ENCODE peak calls at places on chromosomes 16 and 17, in four cellular contexts. R, Z, T and S are unnamed samples.

GRCh38 chr17:49015179-49015923 is 18.2 kb downstream of the IGF2BP1 start:
- DNase-seq in R (no peak), Z (peak), T (no peak), S (no peak)

GRCh38 chr16:85945424-85945751 is 46.4 kb downstream of the IRF8 start:
- DNase-seq in R (no peak), Z (no peak), T (no peak), S (no peak)

GRCh38 chr17:80845863-80846671 is 145.6 kb upstream of the CHMP6 start:
- DNase-seq in R (no peak), Z (no peak), T (peak), S (peak)

GRCh38 chr17:17921192-17922082 is 50.8 kb downstream of the TOM1L2 start:
- DNase-seq in R (no peak), Z (peak), T (no peak), S (no peak)

GRCh38 chr16:138049-138417 is 440 bp downstream of the NPRL3 start:
- DNase-seq in R (no peak), Z (peak), T (no peak), S (no peak)

GRCh38 chr17:31425646-31426045 is 34.2 kb downstream of the RAB11FIP4 start:
- DNase-seq in R (no peak), Z (no peak), T (no peak), S (no peak)

GRCh38 chr17:50834126-50834785 is 1.1 kb upstream of the WFIKKN2 start:
- DNase-seq in R (no peak), Z (peak), T (no peak), S (no peak)

GRCh38 chr17:8392674-8393469 is 4.8 kb downstream of the RNF222 start:
- DNase-seq in R (no peak), Z (no peak), T (no peak), S (no peak)

GRCh38 chr17:82685291-82685690 is 13.2 kb downstream of the RAB40B start:
- DNase-seq in R (no peak), Z (no peak), T (no peak), S (no peak)

GRCh38 chr16:75256059-75256870 is 4.8 kb upstream of the BCAR1 start:
- DNase-seq in R (peak), Z (peak), T (no peak), S (peak)

GRCh38 chr17:35299108-35299507 is 56.2 kb downstream of the SLFN5 start:
- DNase-seq in R (no peak), Z (no peak), T (no peak), S (peak)

GRCh38 chr16:80347900-80348299 is 192.9 kb upstream of the DYNLRB2 start:
- DNase-seq in R (peak), Z (no peak), T (no peak), S (no peak)

GRCh38 chr17:2070241-2071023 is 15.5 kb downstream of the HIC1 start:
- DNase-seq in R (peak), Z (peak), T (no peak), S (no peak)

GRCh38 chr16:1533443-1533951 is at the start of gene TMEM204:
- DNase-seq in R (no peak), Z (no peak), T (peak), S (no peak)

GRCh38 chr17:48335858-48336500 is 94.0 kb downstream of the SKAP1 start:
- DNase-seq in R (no peak), Z (no peak), T (no peak), S (no peak)

GRCh38 chr17:55632893-55633292 is 89.8 kb downstream of the TMEM100 start:
- DNase-seq in R (no peak), Z (no peak), T (no peak), S (no peak)

GRCh38 chr16:17277981-17278381 is 192.8 kb downstream of the XYLT1 start:
- DNase-seq in R (no peak), Z (peak), T (peak), S (no peak)
- TF ChIP-seq CTCF in R (peak), Z (peak), T (peak), S (peak)

DNA sequence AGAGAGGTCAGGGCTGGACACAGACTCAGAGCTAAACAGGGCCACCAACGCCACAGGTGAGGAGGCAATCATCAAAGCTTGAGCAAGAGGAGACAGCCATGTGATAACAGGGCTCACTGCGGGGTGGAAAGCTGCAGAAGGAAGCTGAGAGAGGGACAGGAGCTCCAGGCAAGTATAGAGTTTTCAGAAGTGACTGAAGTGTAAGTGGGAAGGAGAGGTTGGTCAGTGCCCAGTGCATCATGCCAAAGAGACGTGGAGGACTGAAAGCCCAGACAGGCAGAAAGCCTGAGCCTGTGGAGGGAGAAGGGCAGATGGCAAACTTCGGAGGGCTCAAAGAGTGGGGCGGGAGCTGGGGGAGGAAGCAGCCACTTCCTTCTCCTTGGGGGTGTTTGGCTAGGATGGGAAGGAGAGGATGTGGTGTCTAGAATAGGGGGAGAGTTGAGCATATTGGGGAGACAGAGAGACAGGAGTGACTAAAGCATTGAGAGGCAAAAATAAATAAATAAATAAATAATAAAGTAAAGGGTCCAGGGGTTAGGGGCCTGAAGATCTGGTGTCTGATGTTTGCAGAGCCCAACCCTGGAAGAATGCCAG is 2.6 kb downstream of the KIFC3 start:
- DNase-seq in R (peak), Z (no peak), T (no peak), S (peak)
- H3K27ac ChIP-seq in R (peak), Z (no peak), T (no peak), S (peak)

GRCh38 chr17:15298176-15298575 is 33.0 kb upstream of the PMP22 start:
- DNase-seq in R (no peak), Z (no peak), T (no peak), S (no peak)
- TF ChIP-seq CTCF in R (no peak), Z (no peak), T (no peak), S (no peak)

GRCh38 chr17:64418506-64419339 is 28.1 kb upstream of the PECAM1 start:
- DNase-seq in R (no peak), Z (no peak), T (no peak), S (no peak)

GRCh38 chr17:64410750-64411490 is 20.3 kb upstream of the PECAM1 start:
- DNase-seq in R (no peak), Z (peak), T (no peak), S (no peak)

GRCh38 chr17:64411999-64412771 is 21.5 kb upstream of the PECAM1 start:
- DNase-seq in R (no peak), Z (peak), T (peak), S (peak)

GRCh38 chr17:64413505-64413904 is 22.8 kb upstream of the PECAM1 start:
- DNase-seq in R (no peak), Z (no peak), T (peak), S (no peak)

GRCh38 chr17:64412944-64413381 is 22.3 kb upstream of the PECAM1 start:
- DNase-seq in R (no peak), Z (no peak), T (no peak), S (no peak)
- H3K27ac ChIP-seq in R (no peak), Z (no peak), T (peak), S (peak)